ENCODE peak calls at places on chromosomes 2 and 18, in six cellular contexts. P is GDM1, B is activated T-helper 1 cell treated with Interleukin-2 at 50 U/mL for 16 hours, G is nucleus accumbens, L is cardiac muscle cell, Q is body of pancreas. T is an unnamed sample.

GRCh38 chr2:208929489-208929864 is 494.4 kb upstream of the MAP2 start:
- DNase-seq in P (no peak), B (no peak), G (no peak), L (no peak), Q (no peak), T (no peak)

GRCh38 chr2:200703132-200703925 is 108.4 kb upstream of the BZW1 start:
- DNase-seq in P (peak), B (no peak), G (no peak), L (peak), Q (peak), T (no peak)

GRCh38 chr2:229800997-229801754 is 86.8 kb upstream of the DNER start:
- DNase-seq in P (peak), B (peak), G (peak), L (peak), Q (peak), T (peak)

GRCh38 chr2:143901185-143901842 is 618.6 kb downstream of the ZEB2 start:
- DNase-seq in P (peak), B (no peak), G (no peak), L (no peak), Q (no peak), T (no peak)

GRCh38 chr18:80253871-80254492 is 6.7 kb upstream of the PARD6G start:
- DNase-seq in P (no peak), B (no peak), G (no peak), L (no peak), Q (no peak), T (peak)

GRCh38 chr2:241896746-241897201 is 27.2 kb downstream of the RTP5 start:
- DNase-seq in P (no peak), B (no peak), G (no peak), L (no peak), Q (no peak), T (peak)

GRCh38 chr2:556494-556893 is 120.7 kb downstream of the TMEM18 start:
- DNase-seq in P (no peak), B (no peak), G (no peak), L (no peak), Q (no peak), T (no peak)

GRCh38 chr2:177599956-177600355 is 207.4 kb downstream of the AGPS start:
- DNase-seq in P (no peak), B (no peak), G (no peak), L (no peak), Q (no peak), T (no peak)

GRCh38 chr18:77170850-77171410 is 38.3 kb upstream of the MBP start:
- DNase-seq in P (no peak), B (no peak), G (no peak), L (no peak), Q (no peak), T (no peak)

GRCh38 chr2:199366406-199366805 is 91.3 kb downstream of the SATB2 start:
- DNase-seq in P (no peak), B (no peak), G (no peak), L (no peak), Q (no peak), T (no peak)

GRCh38 chr2:151728736-151729415 is 5.4 kb downstream of the NEB start:
- DNase-seq in P (no peak), B (no peak), G (no peak), L (no peak), Q (no peak), T (no peak)

T was measured in suprapubic skin.